ENCODE peak calls at places on chromosome X, in eight cellular contexts. P is fibroblast of the aortic adventitia; A is left ventricle myocardium inferior; T is CD4-positive, alpha-beta T cell; F is AG04450; N is OCI-LY7; D is NB4; B is HepG2. R is an unnamed sample.

GRCh38 chrX:132071260-132071659 is 48.2 kb downstream of the STK26 start:
- DNase-seq in P (peak), A (no peak), T (no peak), F (no peak), N (peak), D (peak), B (peak), R (no peak)

GRCh38 chrX:254630-255215 is 26.5 kb upstream of the PLCXD1 start:
- DNase-seq in P (no peak), A (no peak), T (no peak), F (no peak), N (no peak), D (no peak), B (no peak), R (no peak)

GRCh38 chrX:155888139-155888538 is 7.0 kb downstream of the VAMP7 start:
- DNase-seq in P (peak), A (no peak), T (no peak), F (peak), N (no peak), D (peak), B (no peak), R (peak)

GRCh38 chrX:111445485-111445884 is 33.5 kb upstream of the DCX start:
- DNase-seq in P (peak), A (no peak), T (no peak), F (no peak), N (peak), D (peak), B (peak), R (no peak)

GRCh38 chrX:964831-965416 is 247.5 kb downstream of the CRLF2 start:
- DNase-seq in P (no peak), A (no peak), T (no peak), F (no peak), N (no peak), D (no peak), B (no peak), R (no peak)

GRCh38 chrX:131763674-131764073 is 219.8 kb downstream of the OR13H1 start:
- DNase-seq in P (peak), A (no peak), T (no peak), F (no peak), N (peak), D (no peak), B (no peak), R (no peak)

GRCh38 chrX:127908369-127908768 is 143.8 kb downstream of the ACTRT1 start:
- DNase-seq in P (no peak), A (no peak), T (no peak), F (no peak), N (no peak), D (no peak), B (no peak), R (no peak)

GRCh38 chrX:11543249-11543648 is 122.5 kb downstream of the ARHGAP6 start:
- DNase-seq in P (no peak), A (no peak), T (no peak), F (no peak), N (peak), D (peak), B (no peak), R (no peak)

GRCh38 chrX:119682019-119682989 is 10.7 kb downstream of the SEPTIN6 start:
- DNase-seq in P (no peak), A (no peak), T (no peak), F (no peak), N (peak), D (peak), B (no peak), R (no peak)

GRCh38 chrX:41351923-41352322 is 18.0 kb downstream of the DDX3X start:
- DNase-seq in P (no peak), A (no peak), T (no peak), F (no peak), N (no peak), D (no peak), B (no peak), R (no peak)

GRCh38 chrX:78687586-78687985 is 28.5 kb upstream of the RTL3 start:
- DNase-seq in P (no peak), A (no peak), T (no peak), F (no peak), N (no peak), D (peak), B (no peak), R (no peak)

GRCh38 chrX:71282514-71283408 is 674 bp upstream of the NONO start:
- DNase-seq in P (no peak), A (no peak), T (no peak), F (no peak), N (no peak), D (no peak), B (peak), R (no peak)

GRCh38 chrX:70478521-70478920 is 33.9 kb downstream of the DLG3 start:
- DNase-seq in P (no peak), A (no peak), T (no peak), F (no peak), N (no peak), D (no peak), B (no peak), R (no peak)

GRCh38 chrX:116281106-116281505 is 110.6 kb downstream of the AGTR2 start:
- DNase-seq in P (no peak), A (no peak), T (no peak), F (no peak), N (no peak), D (no peak), B (no peak), R (peak)

GRCh38 chrX:147364896-147365295 is 546.8 kb upstream of the FMR1 start:
- DNase-seq in P (no peak), A (no peak), T (no peak), F (no peak), N (no peak), D (no peak), B (no peak), R (no peak)

GRCh38 chrX:13652256-13653021 is 502 bp upstream of the TCEANC start:
- DNase-seq in P (peak), A (no peak), T (no peak), F (peak), N (no peak), D (peak), B (no peak), R (peak)

GRCh38 chrX:73563740-73564073 is 710 bp downstream of the CHIC1 start:
- DNase-seq in P (peak), A (no peak), T (no peak), F (no peak), N (no peak), D (no peak), B (no peak), R (no peak)

GRCh38 chrX:22399793-22400192 is 127.1 kb downstream of the CBLL2 start:
- DNase-seq in P (no peak), A (no peak), T (no peak), F (no peak), N (no peak), D (no peak), B (no peak), R (peak)

GRCh38 chrX:121579016-121579760 is 531.8 kb downstream of the GLUD2 start:
- DNase-seq in P (peak), A (no peak), T (no peak), F (no peak), N (peak), D (peak), B (peak), R (peak)

GRCh38 chrX:14027511-14028019 is 2.1 kb downstream of the GEMIN8 start:
- DNase-seq in P (peak), A (no peak), T (no peak), F (peak), N (no peak), D (peak), B (peak), R (peak)

GRCh38 chrX:10016516-10017132 is 49.5 kb downstream of the CLDN34 start:
- DNase-seq in P (peak), A (no peak), T (no peak), F (no peak), N (no peak), D (no peak), B (no peak), R (no peak)

GRCh38 chrX:153669174-153669890 is 4.3 kb downstream of the PNCK start:
- DNase-seq in P (no peak), A (no peak), T (peak), F (no peak), N (peak), D (peak), B (no peak), R (peak)

GRCh38 chrX:53440631-53441517 is 6.7 kb upstream of the HSD17B10 start:
- DNase-seq in P (peak), A (peak), T (no peak), F (no peak), N (no peak), D (peak), B (peak), R (peak)

GRCh38 chrX:151723156-151723760 is 7.4 kb downstream of the FATE1 start:
- DNase-seq in P (no peak), A (no peak), T (no peak), F (no peak), N (no peak), D (peak), B (no peak), R (no peak)

GRCh38 chrX:120755066-120755846 is 120.4 kb downstream of the CT47B1 start:
- DNase-seq in P (no peak), A (no peak), T (no peak), F (no peak), N (peak), D (peak), B (peak), R (no peak)

GRCh38 chrX:118603981-118604380 is 108.4 kb downstream of the DOCK11 start:
- DNase-seq in P (peak), A (no peak), T (no peak), F (peak), N (peak), D (peak), B (peak), R (peak)

GRCh38 chrX:133248177-133248576 is 30.0 kb upstream of the TFDP3 start:
- DNase-seq in P (no peak), A (no peak), T (no peak), F (no peak), N (no peak), D (no peak), B (no peak), R (no peak)

GRCh38 chrX:147859666-147860065 is 52.1 kb upstream of the FMR1 start:
- DNase-seq in P (no peak), A (no peak), T (no peak), F (no peak), N (no peak), D (no peak), B (no peak), R (no peak)

GRCh38 chrX:149508467-149508866 is 3.4 kb upstream of the IDS start:
- DNase-seq in P (no peak), A (no peak), T (no peak), F (no peak), N (no peak), D (no peak), B (no peak), R (no peak)

GRCh38 chrX:149511081-149511480 is 6.0 kb upstream of the IDS start:
- DNase-seq in P (no peak), A (no peak), T (no peak), F (no peak), N (no peak), D (no peak), B (no peak), R (peak)

GRCh38 chrX:149513713-149514427 is 8.8 kb upstream of the IDS start:
- DNase-seq in P (peak), A (no peak), T (no peak), F (no peak), N (no peak), D (no peak), B (no peak), R (no peak)

GRCh38 chrX:149512225-149512885 is 7.2 kb upstream of the IDS start:
- DNase-seq in P (peak), A (peak), T (peak), F (no peak), N (peak), D (peak), B (peak), R (peak)

DNA sequence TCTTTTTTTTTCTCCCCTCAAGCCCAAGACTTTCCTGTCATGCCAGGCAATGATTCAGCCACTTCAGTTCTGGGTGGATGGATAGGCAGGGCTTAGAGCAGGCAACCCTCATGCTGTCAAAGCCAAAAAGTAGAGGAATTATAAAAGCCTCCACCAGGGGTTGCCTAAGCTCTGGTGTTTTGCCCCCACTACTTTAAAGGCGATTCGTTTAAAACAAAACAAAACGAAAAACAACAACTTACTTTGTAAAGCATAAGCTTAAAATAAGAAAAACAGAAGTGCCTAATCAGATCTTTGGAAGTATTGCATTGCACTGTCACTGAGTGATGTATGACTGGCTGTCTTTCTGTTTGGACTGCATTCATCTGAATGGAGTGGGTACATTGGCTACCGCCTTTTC is 5.3 kb upstream of the IDS start:
- DNase-seq in P (peak), A (no peak), T (no peak), F (no peak), N (no peak), D (peak), B (no peak), R (no peak)
- TF ChIP-seq CTCF in P (peak), A (no peak), T (no peak), F (peak), N (peak), D (peak), B (no peak), R (no peak)

DNA sequence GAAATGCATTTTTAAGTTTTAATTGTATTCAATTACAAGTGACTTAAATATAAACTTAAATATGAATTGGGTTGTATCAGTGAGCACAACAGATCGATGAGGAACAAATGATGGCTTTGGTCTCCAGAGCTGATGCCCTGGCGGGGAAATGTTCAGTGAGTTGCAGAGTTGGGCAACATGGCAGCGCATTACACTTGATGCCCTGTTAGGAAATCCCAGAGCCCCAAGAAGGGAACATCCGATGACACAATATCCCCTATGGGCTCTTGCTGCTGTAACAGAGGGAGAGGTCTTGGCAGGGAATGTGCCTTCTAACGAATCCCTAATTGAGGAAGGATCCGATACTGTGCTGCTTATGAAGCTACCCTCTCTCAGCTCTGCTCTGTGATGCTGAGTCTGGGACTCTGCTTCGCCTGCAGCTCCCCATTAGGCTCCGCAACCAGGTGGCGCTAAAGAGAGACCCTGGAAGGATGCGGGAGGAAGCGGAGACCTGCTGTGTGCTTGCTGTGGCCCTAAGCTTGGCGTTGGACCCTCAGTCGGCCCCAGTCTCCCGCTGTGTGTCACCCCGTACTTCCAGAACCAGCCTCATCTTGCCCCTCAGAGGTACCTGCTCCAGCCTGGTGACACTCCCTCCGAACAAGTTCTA is 38.9 kb downstream of the PDHA1 start:
- DNase-seq in P (peak), A (peak), T (peak), F (no peak), N (peak), D (peak), B (peak), R (peak)
- TF ChIP-seq CTCF in P (peak), A (peak), T (peak), F (peak), N (peak), D (peak), B (peak), R (peak)

GRCh38 chrX:36562986-36563385 is 445.2 kb upstream of the FAM47C start:
- DNase-seq in P (no peak), A (no peak), T (no peak), F (no peak), N (no peak), D (no peak), B (no peak), R (no peak)
- TF ChIP-seq CTCF in P (no peak), A (no peak), T (no peak), F (no peak), N (no peak), D (no peak), B (no peak), R (no peak)

DNA sequence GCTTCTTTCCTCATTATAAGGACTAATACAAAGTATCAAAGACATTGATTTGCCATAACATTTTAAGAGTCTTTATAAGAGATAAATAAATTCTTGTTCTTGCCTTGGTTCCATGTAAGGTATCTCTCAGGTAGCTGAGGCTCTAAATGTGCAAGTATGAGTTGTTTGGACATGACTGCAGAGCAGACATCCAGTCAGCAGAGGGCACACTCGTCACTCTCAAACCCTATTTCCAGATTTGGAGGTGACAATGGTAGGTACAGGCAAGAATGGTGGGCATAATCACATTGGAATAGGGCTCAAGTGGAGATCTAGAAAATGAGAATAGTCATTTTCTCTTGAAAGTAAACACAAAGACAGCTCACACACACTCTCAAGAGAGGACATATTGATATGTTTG is 133.3 kb upstream of the ZIC3 start:
- DNase-seq in P (no peak), A (no peak), T (no peak), F (no peak), N (peak), D (peak), B (peak), R (no peak)
- TF ChIP-seq CTCF in P (no peak), A (no peak), T (no peak), F (no peak), N (peak), D (peak), B (peak), R (no peak)

GRCh38 chrX:136954930-136955329 is 74.4 kb upstream of the RBMX start:
- DNase-seq in P (peak), A (no peak), T (no peak), F (no peak), N (peak), D (peak), B (peak), R (no peak)
- TF ChIP-seq CTCF in P (peak), A (peak), T (peak), F (peak), N (peak), D (peak), B (peak), R (no peak)

GRCh38 chrX:42615161-42615563 is 162.8 kb downstream of the PPP1R2C start:
- DNase-seq in P (no peak), A (no peak), T (no peak), F (no peak), N (peak), D (peak), B (no peak), R (peak)
- TF ChIP-seq CTCF in P (no peak), A (no peak), T (no peak), F (no peak), N (peak), D (peak), B (peak), R (no peak)

GRCh38 chrX:68658530-68658929 is 11.1 kb downstream of the STARD8 start:
- DNase-seq in P (no peak), A (peak), T (no peak), F (no peak), N (no peak), D (no peak), B (no peak), R (no peak)
- TF ChIP-seq CTCF in P (no peak), A (no peak), T (no peak), F (no peak), N (no peak), D (no peak), B (no peak), R (no peak)

GRCh38 chrX:123201720-123202119 is 17.6 kb downstream of the GRIA3 start:
- DNase-seq in P (no peak), A (no peak), T (no peak), F (no peak), N (no peak), D (no peak), B (peak), R (no peak)

GRCh38 chrX:123202523-123202922 is 18.4 kb downstream of the GRIA3 start:
- DNase-seq in P (no peak), A (no peak), T (no peak), F (no peak), N (no peak), D (no peak), B (no peak), R (no peak)

GRCh38 chrX:123206222-123206621 is 22.1 kb downstream of the GRIA3 start:
- DNase-seq in P (no peak), A (no peak), T (no peak), F (no peak), N (no peak), D (no peak), B (no peak), R (no peak)

GRCh38 chrX:123199338-123199737 is 15.3 kb downstream of the GRIA3 start:
- DNase-seq in P (no peak), A (no peak), T (no peak), F (no peak), N (no peak), D (no peak), B (no peak), R (no peak)

DNA sequence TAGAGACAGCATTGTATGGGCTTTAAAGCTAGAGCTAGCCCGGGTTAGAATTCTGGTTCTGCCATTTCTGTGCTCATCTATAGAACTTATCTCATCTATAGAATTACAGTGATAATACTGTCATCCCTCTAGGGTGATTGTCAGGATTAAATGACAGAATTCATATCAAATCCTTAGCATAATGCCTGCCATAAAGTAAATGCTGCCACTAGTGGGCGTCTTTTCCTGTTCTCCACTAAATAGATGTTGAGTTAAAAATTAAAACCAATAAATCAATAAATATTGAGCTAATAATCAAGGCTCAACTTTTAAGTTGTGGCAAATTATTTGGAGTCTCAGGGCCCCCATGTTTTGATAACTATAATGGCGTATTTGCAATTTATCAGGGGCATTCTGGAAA is 19.7 kb downstream of the GRIA3 start:
- DNase-seq in P (no peak), A (no peak), T (no peak), F (no peak), N (no peak), D (no peak), B (no peak), R (no peak)
- TF ChIP-seq CTCF in P (no peak), A (no peak), T (no peak), F (no peak), N (peak), D (no peak), B (no peak), R (no peak)

GRCh38 chrX:146224442-146224841 is 406.8 kb downstream of the SLITRK2 start:
- DNase-seq in P (no peak), A (no peak), T (no peak), F (no peak), N (no peak), D (peak), B (no peak), R (no peak)
- TF ChIP-seq CTCF in P (no peak), A (no peak), T (no peak), F (no peak), N (peak), D (no peak), B (no peak), R (no peak)